ENCODE peak calls at places on chromosomes 13 and 19, in nine cellular contexts. F is SW480; S is hippocampal formation; D is activated naive CD8-positive, alpha-beta T cell treated with anti-CD3 and anti-CD28 coated beads, Interleukin-2, amount 50 U/mL, for 24 hours; Y is neural crest cell; L is GM23248; C is DMS79; K is MCF 10A; A is suprapubic skin. P is an unnamed sample.

GRCh38 chr19:611506-611869 is 21.8 kb downstream of the HCN2 start:
- DNase-seq in K (peak), A (no peak), S (no peak), C (no peak), D (peak), F (no peak), Y (no peak), L (peak), P (peak)

GRCh38 chr19:5705552-5705951 is 14.4 kb downstream of the LONP1 start:
- DNase-seq in Y (no peak), S (no peak), K (no peak), A (no peak), C (no peak), F (no peak), D (no peak), L (no peak), P (no peak)

GRCh38 chr13:35953537-35954206 is 177.5 kb downstream of the DCLK1 start:
- DNase-seq in F (peak), K (peak), Y (peak), A (peak), L (peak), D (no peak), C (peak), S (peak), P (peak)

GRCh38 chr19:43940719-43941118 is 5.6 kb upstream of the ZNF45 start:
- DNase-seq in D (no peak), F (no peak), L (no peak), A (no peak), S (no peak), K (no peak), Y (no peak), C (no peak), P (no peak)

GRCh38 chr19:8145969-8146368 is 3.4 kb downstream of the FBN3 start:
- DNase-seq in S (no peak), A (no peak), Y (no peak), F (peak), L (no peak), K (no peak), C (peak), D (no peak), P (no peak)

GRCh38 chr19:28582807-28583206 is 630.1 kb downstream of the UQCRFS1 start:
- DNase-seq in S (no peak), D (no peak), K (no peak), L (no peak), C (no peak), A (no peak), Y (no peak), F (no peak), P (no peak)

GRCh38 chr13:87172166-87172825 is 498.9 kb upstream of the SLITRK5 start:
- DNase-seq in C (no peak), L (peak), A (no peak), S (no peak), D (no peak), Y (no peak), F (no peak), K (no peak), P (no peak)

GRCh38 chr19:12796146-12797071 is 5.1 kb downstream of the JUNB start:
- DNase-seq in S (peak), D (peak), L (peak), A (no peak), F (peak), C (peak), Y (peak), K (peak), P (peak)

GRCh38 chr19:17855333-17856152 is 4.2 kb upstream of the RPL18A start:
- DNase-seq in F (peak), Y (peak), K (peak), C (peak), S (peak), D (peak), A (peak), L (peak), P (peak)

GRCh38 chr19:10450853-10451609 is 30.7 kb downstream of the PDE4A start:
- DNase-seq in F (peak), C (no peak), L (no peak), Y (no peak), A (no peak), D (peak), S (no peak), K (peak), P (peak)

GRCh38 chr13:113034451-113035208 is 65.6 kb downstream of the MCF2L start:
- DNase-seq in L (peak), S (peak), K (peak), Y (peak), D (no peak), C (no peak), A (no peak), F (peak), P (peak)

GRCh38 chr13:99316224-99316623 is 9.0 kb upstream of the GPR183 start:
- DNase-seq in C (no peak), D (no peak), A (no peak), K (no peak), L (no peak), F (no peak), S (no peak), Y (no peak), P (no peak)

GRCh38 chr19:17488593-17489391 is 18.5 kb downstream of the SLC27A1 start:
- DNase-seq in Y (peak), S (no peak), D (peak), K (peak), F (peak), L (peak), A (peak), C (no peak), P (no peak)

GRCh38 chr19:8392017-8392591 is 1.9 kb downstream of the RAB11B start:
- DNase-seq in C (peak), Y (no peak), A (no peak), K (no peak), D (no peak), S (no peak), F (no peak), L (peak), P (peak)

GRCh38 chr19:43779147-43779819 is 1.5 kb downstream of the KCNN4 start:
- DNase-seq in A (no peak), K (peak), D (no peak), C (no peak), F (no peak), L (no peak), Y (no peak), S (no peak), P (no peak)

GRCh38 chr13:109584844-109585361 is 201.5 kb downstream of the IRS2 start:
- DNase-seq in D (no peak), A (no peak), C (no peak), Y (no peak), F (no peak), L (no peak), S (no peak), K (no peak), P (no peak)

GRCh38 chr13:27980280-27980998 is 8.1 kb downstream of the URAD start:
- DNase-seq in K (no peak), A (peak), Y (no peak), C (no peak), F (no peak), L (no peak), S (no peak), D (no peak), P (no peak)

GRCh38 chr13:27712421-27712820 is 79.9 kb upstream of the GSX1 start:
- DNase-seq in A (no peak), K (peak), C (no peak), S (no peak), D (no peak), Y (no peak), F (no peak), L (no peak), P (no peak)

GRCh38 chr13:79541426-79542049 is 60.6 kb downstream of the NDFIP2 start:
- DNase-seq in F (peak), C (no peak), K (peak), A (no peak), L (peak), Y (no peak), D (no peak), S (peak), P (peak)

GRCh38 chr19:49110567-49110966 is 3.6 kb upstream of the LIN7B start:
- DNase-seq in C (no peak), S (no peak), Y (no peak), F (no peak), L (peak), K (no peak), A (no peak), D (no peak), P (no peak)

GRCh38 chr13:77779461-77780272 is 82.2 kb downstream of the SLAIN1 start:
- DNase-seq in Y (peak), L (peak), F (peak), D (peak), C (no peak), K (peak), S (peak), A (no peak), P (peak)

GRCh38 chr19:11494634-11495285 is 10.9 kb downstream of the ZNF653 start:
- DNase-seq in A (no peak), C (no peak), Y (no peak), L (no peak), F (no peak), K (no peak), S (no peak), D (no peak), P (no peak)

GRCh38 chr13:98919566-98919965 is 58.3 kb downstream of the DOCK9 start:
- DNase-seq in L (no peak), A (no peak), F (no peak), K (no peak), C (no peak), D (no peak), S (no peak), Y (no peak), P (no peak)

GRCh38 chr19:33440241-33440640 is 66.7 kb downstream of the CEBPG start:
- DNase-seq in F (no peak), Y (no peak), S (no peak), D (no peak), A (no peak), L (no peak), C (no peak), K (no peak), P (no peak)

P was measured in AG20443.